ENCODE peak calls at places on chromosomes 16 and 17, in seven cellular contexts. P is AG04450, S is cardiac muscle cell, G is left ventricle myocardium inferior, T is heart left ventricle, X is thoracic aorta, I is ovary. M is an unnamed sample.
A peak's percentile ranks its signal among the peaks of the same experiment; 100 is the strongest.

GRCh38 chr17:57462007-57462579 is 205.8 kb downstream of the MSI2 start:
- DNase-seq in P (no peak), X (no peak), G (no peak), S (no peak), T (no peak), I (no peak), M (no peak)

GRCh38 chr16:11668590-11669379 is 530 bp downstream of the SNN start:
- DNase-seq in G (no peak), P (no peak), I (peak; percentile 65), X (no peak), T (peak; percentile 44), S (no peak), M (no peak)

GRCh38 chr17:66507103-66507923 is 204.9 kb downstream of the PRKCA start:
- DNase-seq in T (peak; percentile 47), P (no peak), I (peak; percentile 33), X (peak; percentile 6), S (peak; percentile 79), G (no peak), M (peak; percentile 62)

GRCh38 chr16:66036162-66036561 is 330.3 kb upstream of the CDH5 start:
- DNase-seq in S (peak; percentile 34), G (no peak), X (no peak), P (no peak), T (peak; percentile 47), I (no peak), M (no peak)

GRCh38 chr16:82331397-82331796 is 161.4 kb upstream of the MPHOSPH6 start:
- DNase-seq in P (no peak), X (no peak), T (no peak), G (no peak), I (no peak), S (no peak), M (no peak)

GRCh38 chr17:82228278-82228841 is 482 bp upstream of the SLC16A3 start:
- DNase-seq in I (peak; percentile 46), T (peak; percentile 68), P (no peak), G (peak; percentile 60), S (peak; percentile 35), X (no peak), M (no peak)

GRCh38 chr16:27195941-27196595 is 7.3 kb upstream of the KDM8 start:
- DNase-seq in T (no peak), I (no peak), G (no peak), X (no peak), S (no peak), P (no peak), M (no peak)

GRCh38 chr17:43940630-43941029 is 1.6 kb downstream of the PPY start:
- DNase-seq in T (peak; percentile 38), I (no peak), X (no peak), P (no peak), S (peak; percentile 46), G (no peak), M (peak; percentile 36)

GRCh38 chr16:23317266-23317661 is 15.2 kb downstream of the SCNN1B start:
- DNase-seq in I (no peak), T (no peak), G (no peak), P (no peak), X (no peak), S (no peak), M (no peak)

GRCh38 chr16:73060216-73060615 is 12.3 kb upstream of the ZFHX3 start:
- DNase-seq in S (no peak), G (no peak), T (no peak), P (no peak), X (no peak), I (no peak), M (no peak)

GRCh38 chr17:32879143-32879542 is 2.2 kb upstream of the MYO1D start:
- DNase-seq in X (no peak), P (no peak), G (no peak), I (no peak), T (no peak), S (no peak), M (no peak)

GRCh38 chr17:81285179-81285878 is 9.8 kb downstream of the SLC38A10 start:
- DNase-seq in S (peak; percentile 67), P (no peak), T (peak; percentile 90), G (peak; percentile 84), I (peak; percentile 66), X (no peak), M (peak; percentile 49)

GRCh38 chr17:72661093-72661944 is 431.2 kb downstream of the SLC39A11 start:
- DNase-seq in I (no peak), S (no peak), X (no peak), G (no peak), T (no peak), P (no peak), M (peak; percentile 47)

GRCh38 chr16:75702247-75702646 is 986 bp upstream of the DUXB start:
- DNase-seq in S (no peak), G (no peak), X (no peak), P (no peak), T (no peak), I (no peak), M (no peak)

GRCh38 chr17:39674702-39675389 is 6.6 kb downstream of the PNMT start:
- DNase-seq in T (peak; percentile 83), G (peak; percentile 43), S (peak; percentile 62), P (no peak), X (no peak), I (no peak), M (no peak)

GRCh38 chr17:7889166-7889584 is 586 bp downstream of the CHD3 start:
- DNase-seq in X (peak; percentile 94), G (peak; percentile 97), P (peak; percentile 67), I (peak; percentile 93), T (peak; percentile 99), S (peak; percentile 97), M (peak; percentile 97)

GRCh38 chr16:71283612-71284011 is 5.6 kb downstream of the CMTR2 start:
- DNase-seq in X (no peak), S (no peak), I (no peak), P (no peak), G (no peak), T (no peak), M (no peak)

DNA sequence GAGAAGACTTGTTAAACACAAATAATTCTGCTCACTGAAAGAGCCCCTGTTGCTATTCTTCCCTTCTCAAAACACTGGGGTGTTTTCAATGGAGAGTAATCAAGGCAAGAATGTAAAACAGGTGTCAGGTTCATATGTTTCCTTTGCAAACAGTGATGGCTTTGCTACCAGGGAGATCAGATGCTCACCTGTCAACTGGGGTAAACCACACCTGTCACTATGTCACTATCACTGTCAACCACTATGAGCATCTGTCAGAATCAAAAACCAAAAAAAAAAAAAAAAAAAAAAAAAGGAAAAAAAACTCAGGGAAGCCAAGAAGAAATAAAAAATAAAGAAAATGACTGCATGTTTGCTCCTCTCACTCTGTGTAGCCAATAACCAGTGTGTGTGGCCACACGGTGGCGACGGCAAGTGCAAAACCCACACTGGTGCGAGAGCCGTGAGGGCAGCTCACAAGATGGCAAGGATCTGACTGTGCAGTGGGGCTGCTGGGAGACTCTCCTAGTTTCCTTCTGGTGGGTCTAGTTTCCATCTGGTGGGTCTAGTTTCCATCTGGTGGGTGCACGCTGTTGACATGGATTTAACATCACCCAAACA is 22.7 kb downstream of the USP22 start:
- DNase-seq in X (no peak), S (peak; percentile 54), G (peak; percentile 44), I (no peak), T (no peak), P (no peak), M (peak; percentile 69)
- TF ChIP-seq CTCF in X (peak; percentile 42), S (peak; percentile 34), G (peak; percentile 50), I (no peak), T (no peak), P (peak; percentile 27), M (no peak)

GRCh38 chr17:77393274-77393600 is 252.5 kb downstream of the SEC14L1 start:
- DNase-seq in G (no peak), I (no peak), X (no peak), P (no peak), S (no peak), T (no peak), M (no peak)
- H3K27ac ChIP-seq in G (peak overlapping the region; percentile 90), I (peak overlapping the region; percentile 71), X (peak overlapping the region; percentile 77), P (peak overlapping the region; percentile 94), S (peak overlapping the region; percentile 50), T (peak overlapping the region; percentile 78), M (peak overlapping the region; percentile 73)

GRCh38 chr17:75917443-75918111 is 12.9 kb upstream of the MRPL38 start:
- DNase-seq in T (no peak), P (no peak), I (no peak), S (no peak), X (no peak), G (no peak), M (no peak)

GRCh38 chr17:75915268-75915667 is 10.6 kb upstream of the MRPL38 start:
- DNase-seq in G (no peak), I (no peak), X (no peak), P (no peak), S (no peak), T (no peak), M (no peak)

GRCh38 chr17:75913537-75914210 is 9.0 kb upstream of the MRPL38 start:
- DNase-seq in I (no peak), T (no peak), S (no peak), G (no peak), P (no peak), X (no peak), M (no peak)

GRCh38 chr17:75918112-75918445 is 13.4 kb upstream of the MRPL38 start:
- DNase-seq in S (no peak), P (no peak), G (no peak), I (no peak), X (no peak), T (no peak), M (no peak)

GRCh38 chr17:75914643-75915265 is 10.1 kb upstream of the MRPL38 start:
- DNase-seq in S (no peak), P (no peak), G (no peak), I (no peak), T (no peak), X (no peak), M (no peak)
- TF ChIP-seq CTCF in S (no peak), P (no peak), G (no peak), I (no peak), T (no peak), X (no peak), M (no peak)

GRCh38 chr16:86305440-86305839 is 204.9 kb upstream of the FOXF1 start:
- DNase-seq in P (no peak), T (no peak), S (no peak), I (no peak), G (no peak), X (no peak), M (no peak)
- H3K27ac ChIP-seq in P (peak overlapping the region; percentile 84), T (no peak overlapping the region), S (no peak overlapping the region), I (no peak overlapping the region), G (no peak overlapping the region), X (no peak overlapping the region), M (no peak overlapping the region)

M was measured in testis.